ENCODE peak calls at places on chromosome 1, in nine cellular contexts. One of them, this sample, is unnamed.
A peak's percentile ranks its signal among the peaks of the same experiment; 100 is the strongest.

GRCh38 chr1:162062542-162063015 is 6.9 kb upstream of the NOS1AP start:
- DNase-seq in ovary: no peak
- DNase-seq in HTR-8/SVneo: no peak
- DNase-seq in right atrium auricular region: no peak
- DNase-seq in KG1: no peak
- DNase-seq in PC-9: no peak
- DNase-seq in T47D: no peak
- DNase-seq in neural crest cell: no peak
- DNase-seq in MV-4-11: no peak
- DNase-seq in this sample: peak; percentile 38

GRCh38 chr1:247528812-247529474 is 7.3 kb downstream of the OR2C3 start:
- DNase-seq in ovary: no peak
- DNase-seq in HTR-8/SVneo: peak; percentile 21
- DNase-seq in right atrium auricular region: no peak
- DNase-seq in KG1: no peak
- DNase-seq in PC-9: peak; percentile 47
- DNase-seq in T47D: no peak
- DNase-seq in neural crest cell: no peak
- DNase-seq in MV-4-11: no peak
- DNase-seq in this sample: no peak

GRCh38 chr1:109895720-109896504 is 14.7 kb upstream of the CSF1 start:
- DNase-seq in ovary: no peak
- DNase-seq in HTR-8/SVneo: peak; percentile 48
- DNase-seq in right atrium auricular region: no peak
- DNase-seq in KG1: no peak
- DNase-seq in PC-9: peak; percentile 76
- DNase-seq in T47D: no peak
- DNase-seq in neural crest cell: peak; percentile 35
- DNase-seq in MV-4-11: peak; percentile 70
- DNase-seq in this sample: no peak

GRCh38 chr1:179745743-179746142 is 2.7 kb downstream of the FAM163A start:
- DNase-seq in ovary: no peak
- DNase-seq in HTR-8/SVneo: no peak
- DNase-seq in right atrium auricular region: no peak
- DNase-seq in KG1: no peak
- DNase-seq in PC-9: no peak
- DNase-seq in T47D: no peak
- DNase-seq in neural crest cell: no peak
- DNase-seq in MV-4-11: no peak
- DNase-seq in this sample: no peak

GRCh38 chr1:157176591-157177121 is 38.5 kb upstream of the ETV3 start:
- DNase-seq in ovary: no peak
- DNase-seq in HTR-8/SVneo: no peak
- DNase-seq in right atrium auricular region: no peak
- DNase-seq in KG1: no peak
- DNase-seq in PC-9: no peak
- DNase-seq in T47D: no peak
- DNase-seq in neural crest cell: no peak
- DNase-seq in MV-4-11: peak; percentile 22
- DNase-seq in this sample: no peak

GRCh38 chr1:116763787-116764465 is 9.7 kb downstream of the CD2 start:
- DNase-seq in ovary: no peak
- DNase-seq in HTR-8/SVneo: no peak
- DNase-seq in right atrium auricular region: no peak
- DNase-seq in KG1: no peak
- DNase-seq in PC-9: no peak
- DNase-seq in T47D: peak; percentile 52
- DNase-seq in neural crest cell: peak; percentile 24
- DNase-seq in MV-4-11: peak; percentile 5
- DNase-seq in this sample: no peak

GRCh38 chr1:238485062-238485905 is 594.6 kb upstream of the ZP4 start:
- DNase-seq in ovary: no peak
- DNase-seq in HTR-8/SVneo: no peak
- DNase-seq in right atrium auricular region: no peak
- DNase-seq in KG1: no peak
- DNase-seq in PC-9: no peak
- DNase-seq in T47D: peak; percentile 89
- DNase-seq in neural crest cell: peak; percentile 18
- DNase-seq in MV-4-11: peak; percentile 65
- DNase-seq in this sample: no peak

GRCh38 chr1:230169454-230170152 is 102.6 kb downstream of the GALNT2 start:
- DNase-seq in ovary: no peak
- DNase-seq in HTR-8/SVneo: no peak
- DNase-seq in right atrium auricular region: peak; percentile 30
- DNase-seq in KG1: no peak
- DNase-seq in PC-9: no peak
- DNase-seq in T47D: no peak
- DNase-seq in neural crest cell: no peak
- DNase-seq in MV-4-11: peak; percentile 18
- DNase-seq in this sample: no peak

GRCh38 chr1:91092503-91092902 is 70.7 kb upstream of the ZNF644 start:
- DNase-seq in ovary: no peak
- DNase-seq in HTR-8/SVneo: no peak
- DNase-seq in right atrium auricular region: no peak
- DNase-seq in KG1: no peak
- DNase-seq in PC-9: peak; percentile 95
- DNase-seq in T47D: peak; percentile 13
- DNase-seq in neural crest cell: no peak
- DNase-seq in MV-4-11: no peak
- DNase-seq in this sample: no peak

This sample was measured in retina.